ENCODE peak calls at places on chromosomes 16 and 17, in five cellular contexts. L is ACHN, V is RWPE1, R is sciatic nerve, A is COLO829. S is an unnamed sample.
A peak's percentile ranks its signal among the peaks of the same experiment; 100 is the strongest.

GRCh38 chr17:35242158-35242804 is 591 bp upstream of the SLFN5 start:
- DNase-seq in R (peak; percentile 72), A (no peak), L (peak; percentile 75), V (peak; percentile 91), S (peak; percentile 81)

GRCh38 chr16:88377961-88378360 is 4.8 kb upstream of the ZNF469 start:
- DNase-seq in R (peak; percentile 48), L (no peak), A (no peak), V (no peak), S (no peak)

GRCh38 chr17:11554542-11554941 is 43.7 kb upstream of the DNAH9 start:
- DNase-seq in L (no peak), R (no peak), V (no peak), A (no peak), S (no peak)

GRCh38 chr16:53726625-53727024 is 22.7 kb downstream of the FTO start:
- DNase-seq in R (no peak), V (peak; percentile 43), L (peak; percentile 87), A (no peak), S (peak; percentile 20)

GRCh38 chr16:49350265-49351103 is 23.1 kb upstream of the C16orf78 start:
- DNase-seq in V (peak; percentile 70), R (peak; percentile 73), A (peak; percentile 40), L (peak; percentile 65), S (no peak)

GRCh38 chr17:45934044-45934979 is 40.0 kb downstream of the MAPT start:
- DNase-seq in L (no peak), A (no peak), R (no peak), V (no peak), S (no peak)

GRCh38 chr16:19746561-19746960 is 28.5 kb downstream of the IQCK start:
- DNase-seq in R (no peak), L (no peak), V (no peak), A (peak; percentile 71), S (no peak)

GRCh38 chr17:67546578-67547527 is 169.8 kb downstream of the PITPNC1 start:
- DNase-seq in A (no peak), V (no peak), R (peak; percentile 59), L (no peak), S (no peak)

GRCh38 chr16:68065716-68066305 is 19.4 kb upstream of the NFATC3 start:
- DNase-seq in L (no peak), A (no peak), R (peak; percentile 36), V (no peak), S (no peak)

GRCh38 chr17:57890857-57891232 is 41.0 kb upstream of the MRPS23 start:
- DNase-seq in L (no peak), A (no peak), V (no peak), R (no peak), S (no peak)

GRCh38 chr16:83717308-83717707 is 90.5 kb upstream of the HSBP1 start:
- DNase-seq in V (no peak), R (no peak), A (no peak), L (no peak), S (no peak)

GRCh38 chr16:49492090-49492801 is 118.6 kb downstream of the C16orf78 start:
- DNase-seq in V (peak; percentile 30), R (peak; percentile 69), L (peak; percentile 28), A (peak; percentile 7), S (no peak)

GRCh38 chr16:85330694-85331188 is 218.5 kb upstream of the CIBAR2 start:
- DNase-seq in V (peak; percentile 61), L (peak; percentile 65), A (peak; percentile 63), R (no peak), S (no peak)

GRCh38 chr16:50881953-50882352 is 140.1 kb downstream of the CYLD start:
- DNase-seq in L (no peak), V (no peak), R (no peak), A (no peak), S (no peak)

GRCh38 chr16:19005561-19006445 is 22.1 kb downstream of the TMC7 start:
- DNase-seq in L (no peak), R (peak; percentile 77), A (peak; percentile 96), V (peak; percentile 95), S (peak; percentile 95)

GRCh38 chr16:30626230-30626629 is 16.0 kb upstream of the ZNF689 start:
- DNase-seq in V (no peak), R (no peak), A (no peak), L (no peak), S (no peak)

GRCh38 chr16:51125992-51126391 is 25.1 kb downstream of the SALL1 start:
- DNase-seq in L (no peak), A (no peak), V (no peak), R (no peak), S (no peak)

GRCh38 chr16:80084614-80085013 is 456.2 kb upstream of the DYNLRB2 start:
- DNase-seq in L (peak; percentile 63), R (peak; percentile 66), A (peak; percentile 66), V (peak; percentile 26), S (no peak)

GRCh38 chr17:67110619-67111018 is 66.3 kb downstream of the CACNG1 start:
- DNase-seq in V (no peak), A (no peak), R (no peak), L (no peak), S (no peak)

GRCh38 chr17:16878084-16878483 is 93.8 kb downstream of the TNFRSF13B start:
- DNase-seq in A (no peak), L (no peak), V (no peak), R (no peak), S (no peak)

GRCh38 chr17:9959377-9959981 is 54.4 kb upstream of the RCVRN start:
- DNase-seq in R (no peak), A (peak; percentile 35), L (peak; percentile 48), V (peak; percentile 66), S (no peak)

GRCh38 chr17:43683928-43684653 is 22.4 kb upstream of the MEOX1 start:
- DNase-seq in L (no peak), R (no peak), V (no peak), A (no peak), S (no peak)

GRCh38 chr17:70138309-70138865 is 30.9 kb upstream of the KCNJ2 start:
- DNase-seq in A (peak; percentile 28), L (peak; percentile 12), V (no peak), R (no peak), S (no peak)

GRCh38 chr17:46950997-46951621 is 27.9 kb downstream of the RPRML start:
- DNase-seq in V (no peak), L (no peak), R (no peak), A (no peak), S (no peak)

GRCh38 chr16:57594531-57595031 is 33.8 kb upstream of the ADGRG1 start:
- DNase-seq in R (no peak), V (no peak), L (no peak), A (no peak), S (no peak)

GRCh38 chr16:87186440-87186839 is 130.8 kb downstream of the C16orf95 start:
- DNase-seq in V (no peak), R (no peak), A (peak; percentile 10), L (no peak), S (no peak)

S was measured in epithelial cell of prostate.